ENCODE peak calls at places on chromosomes 1 and 21, in nine cellular contexts. E is stimulated activated CD4-positive, alpha-beta T cell treated with anti-CD3 and anti-CD28 coated beads, Interleukin-4, amount 100 ng/mL, for 4 hours; Q is activated T-helper 1 cell treated with Interleukin-2 at 50 U/mL for 16 hours; Z is kidney tubule cell; Y is RCC 7860; W is fibroblast of lung; U is fibroblast of mammary gland; M is stromal cell of bone marrow; O is H9. I is an unnamed sample.

GRCh38 chr21:25717491-25718139 is 17.1 kb downstream of the ATP5PF start:
- DNase-seq in E (no peak), Q (no peak), Z (peak), Y (no peak), W (peak), U (peak), M (no peak), O (no peak), I (peak)

GRCh38 chr1:111629190-111629954 is 9.8 kb downstream of the RAP1A start:
- DNase-seq in E (no peak), Q (no peak), Z (no peak), Y (no peak), W (no peak), U (no peak), M (no peak), O (no peak), I (no peak)

GRCh38 chr21:43703068-43703880 is 15.7 kb upstream of the PDXK start:
- DNase-seq in E (no peak), Q (no peak), Z (peak), Y (no peak), W (peak), U (peak), M (peak), O (peak), I (peak)

GRCh38 chr1:160267284-160267991 is 5.1 kb upstream of the DCAF8 start:
- DNase-seq in E (no peak), Q (no peak), Z (no peak), Y (no peak), W (no peak), U (no peak), M (no peak), O (no peak), I (peak)

GRCh38 chr1:11845641-11846335 is 1.8 kb downstream of the NPPA start:
- DNase-seq in E (no peak), Q (no peak), Z (peak), Y (no peak), W (peak), U (peak), M (no peak), O (no peak), I (peak)

GRCh38 chr1:221087919-221088318 is 208.7 kb downstream of the HLX start:
- DNase-seq in E (no peak), Q (no peak), Z (no peak), Y (no peak), W (peak), U (peak), M (no peak), O (no peak), I (no peak)

GRCh38 chr1:51063121-51063520 is 38.9 kb upstream of the C1orf185 start:
- DNase-seq in E (no peak), Q (no peak), Z (peak), Y (peak), W (peak), U (peak), M (peak), O (no peak), I (peak)

GRCh38 chr1:81824759-81825158 is 24.0 kb downstream of the ADGRL2 start:
- DNase-seq in E (no peak), Q (no peak), Z (no peak), Y (no peak), W (no peak), U (no peak), M (no peak), O (no peak), I (no peak)

GRCh38 chr21:46307625-46308024 is 16.0 kb downstream of the C21orf58 start:
- DNase-seq in E (no peak), Q (no peak), Z (peak), Y (peak), W (no peak), U (peak), M (no peak), O (no peak), I (peak)

GRCh38 chr1:235817101-235817725 is 49.5 kb downstream of the LYST start:
- DNase-seq in E (no peak), Q (no peak), Z (no peak), Y (no peak), W (no peak), U (no peak), M (no peak), O (no peak), I (no peak)

GRCh38 chr1:3858231-3858981 is 1.1 kb downstream of the DFFB start:
- DNase-seq in E (no peak), Q (no peak), Z (peak), Y (no peak), W (peak), U (peak), M (peak), O (no peak), I (peak)